ENCODE peak calls at places on chromosomes 2 and 18, in five cellular contexts. One of them, this sample, is unnamed.

GRCh38 chr2:204012081-204012653 is 75.6 kb downstream of the ICOS start:
- DNase-seq in body of pancreas: peak
- DNase-seq in stomach: peak
- DNase-seq in CD4-positive, alpha-beta memory T cell: no peak
- DNase-seq in kidney: no peak
- DNase-seq in this sample: no peak

GRCh38 chr18:59124370-59124704 is 15.3 kb upstream of the SEC11C start:
- DNase-seq in body of pancreas: no peak
- DNase-seq in kidney: no peak
- DNase-seq in CD4-positive, alpha-beta memory T cell: no peak
- DNase-seq in stomach: no peak
- DNase-seq in this sample: no peak

GRCh38 chr18:60445341-60445740 is 72.8 kb upstream of the MC4R start:
- DNase-seq in body of pancreas: no peak
- DNase-seq in stomach: no peak
- DNase-seq in CD4-positive, alpha-beta memory T cell: no peak
- DNase-seq in kidney: no peak
- DNase-seq in this sample: no peak

GRCh38 chr2:57330447-57330846 is 716.2 kb upstream of the VRK2 start:
- DNase-seq in kidney: no peak
- DNase-seq in body of pancreas: no peak
- DNase-seq in stomach: no peak
- DNase-seq in CD4-positive, alpha-beta memory T cell: no peak
- DNase-seq in this sample: no peak

GRCh38 chr18:8117008-8117376 is 492.2 kb upstream of the RAB12 start:
- DNase-seq in stomach: no peak
- DNase-seq in body of pancreas: no peak
- DNase-seq in kidney: no peak
- DNase-seq in CD4-positive, alpha-beta memory T cell: no peak
- DNase-seq in this sample: no peak

GRCh38 chr2:19426941-19427340 is 68.5 kb upstream of the OSR1 start:
- DNase-seq in kidney: no peak
- DNase-seq in stomach: no peak
- DNase-seq in body of pancreas: no peak
- DNase-seq in CD4-positive, alpha-beta memory T cell: no peak
- DNase-seq in this sample: no peak

GRCh38 chr18:23307567-23308295 is 145.4 kb upstream of the RIOK3 start:
- DNase-seq in stomach: no peak
- DNase-seq in CD4-positive, alpha-beta memory T cell: no peak
- DNase-seq in body of pancreas: no peak
- DNase-seq in kidney: peak
- DNase-seq in this sample: no peak

GRCh38 chr2:165357758-165358157 is 111.7 kb upstream of the CSRNP3 start:
- DNase-seq in kidney: no peak
- DNase-seq in stomach: no peak
- DNase-seq in CD4-positive, alpha-beta memory T cell: no peak
- DNase-seq in body of pancreas: no peak
- DNase-seq in this sample: no peak

GRCh38 chr2:180730976-180731375 is 249.4 kb upstream of the UBE2E3 start:
- DNase-seq in body of pancreas: no peak
- DNase-seq in CD4-positive, alpha-beta memory T cell: no peak
- DNase-seq in stomach: no peak
- DNase-seq in kidney: no peak
- DNase-seq in this sample: no peak

GRCh38 chr2:68569604-68570003 is 73.8 kb upstream of the PROKR1 start:
- DNase-seq in stomach: no peak
- DNase-seq in CD4-positive, alpha-beta memory T cell: no peak
- DNase-seq in kidney: no peak
- DNase-seq in body of pancreas: no peak
- DNase-seq in this sample: no peak

GRCh38 chr2:217911283-217911965 is 91.4 kb downstream of the TNS1 start:
- DNase-seq in stomach: no peak
- DNase-seq in kidney: no peak
- DNase-seq in body of pancreas: no peak
- DNase-seq in CD4-positive, alpha-beta memory T cell: no peak
- DNase-seq in this sample: no peak

GRCh38 chr2:1546023-1546591 is 132.8 kb downstream of the TPO start:
- DNase-seq in body of pancreas: peak
- DNase-seq in kidney: peak
- DNase-seq in stomach: no peak
- DNase-seq in CD4-positive, alpha-beta memory T cell: peak
- DNase-seq in this sample: no peak

GRCh38 chr2:224412064-224412921 is 10.4 kb upstream of the FAM124B start:
- DNase-seq in stomach: no peak
- DNase-seq in CD4-positive, alpha-beta memory T cell: no peak
- DNase-seq in body of pancreas: peak
- DNase-seq in kidney: peak
- DNase-seq in this sample: no peak

GRCh38 chr2:10824191-10824590 is 11.6 kb upstream of the PDIA6 start:
- DNase-seq in CD4-positive, alpha-beta memory T cell: no peak
- DNase-seq in kidney: no peak
- DNase-seq in body of pancreas: no peak
- DNase-seq in stomach: no peak
- DNase-seq in this sample: no peak

GRCh38 chr2:149040451-149040850 is 2.0 kb downstream of the LYPD6B start:
- DNase-seq in kidney: no peak
- DNase-seq in body of pancreas: peak
- DNase-seq in CD4-positive, alpha-beta memory T cell: peak
- DNase-seq in stomach: no peak
- DNase-seq in this sample: no peak

GRCh38 chr2:127582863-127583861 is 47.7 kb downstream of the MYO7B start:
- DNase-seq in CD4-positive, alpha-beta memory T cell: no peak
- DNase-seq in stomach: peak
- DNase-seq in body of pancreas: no peak
- DNase-seq in kidney: no peak
- DNase-seq in this sample: no peak

GRCh38 chr2:64442277-64442676 is 11.7 kb upstream of the LGALSL start:
- DNase-seq in body of pancreas: no peak
- DNase-seq in CD4-positive, alpha-beta memory T cell: no peak
- DNase-seq in kidney: no peak
- DNase-seq in stomach: no peak
- DNase-seq in this sample: no peak

GRCh38 chr2:39153312-39153711 is 32.5 kb upstream of the SOS1 start:
- DNase-seq in CD4-positive, alpha-beta memory T cell: no peak
- DNase-seq in stomach: no peak
- DNase-seq in body of pancreas: no peak
- DNase-seq in kidney: no peak
- DNase-seq in this sample: no peak

GRCh38 chr18:59671533-59671932 is 25.7 kb downstream of the CCBE1 start:
- DNase-seq in stomach: no peak
- DNase-seq in body of pancreas: no peak
- DNase-seq in CD4-positive, alpha-beta memory T cell: no peak
- DNase-seq in kidney: no peak
- DNase-seq in this sample: no peak

GRCh38 chr2:20815216-20815615 is 7.7 kb downstream of the LDAH start:
- DNase-seq in CD4-positive, alpha-beta memory T cell: no peak
- DNase-seq in stomach: no peak
- DNase-seq in kidney: no peak
- DNase-seq in body of pancreas: no peak
- DNase-seq in this sample: no peak

GRCh38 chr2:158676696-158677095 is 118.4 kb upstream of the DAPL1 start:
- DNase-seq in kidney: no peak
- DNase-seq in stomach: no peak
- DNase-seq in CD4-positive, alpha-beta memory T cell: no peak
- DNase-seq in body of pancreas: no peak
- DNase-seq in this sample: no peak

GRCh38 chr2:45871025-45871424 is 219.6 kb downstream of the PRKCE start:
- DNase-seq in stomach: no peak
- DNase-seq in body of pancreas: no peak
- DNase-seq in CD4-positive, alpha-beta memory T cell: no peak
- DNase-seq in kidney: no peak
- DNase-seq in this sample: no peak

GRCh38 chr2:32863326-32863725 is 83.4 kb upstream of the LTBP1 start:
- DNase-seq in kidney: no peak
- DNase-seq in CD4-positive, alpha-beta memory T cell: no peak
- DNase-seq in stomach: no peak
- DNase-seq in body of pancreas: no peak
- DNase-seq in this sample: no peak

GRCh38 chr2:32864337-32864736 is 82.4 kb upstream of the LTBP1 start:
- DNase-seq in stomach: no peak
- DNase-seq in body of pancreas: no peak
- DNase-seq in CD4-positive, alpha-beta memory T cell: no peak
- DNase-seq in kidney: no peak
- DNase-seq in this sample: no peak

GRCh38 chr2:32863803-32864202 is 83.0 kb upstream of the LTBP1 start:
- DNase-seq in CD4-positive, alpha-beta memory T cell: no peak
- DNase-seq in body of pancreas: no peak
- DNase-seq in kidney: no peak
- DNase-seq in stomach: no peak
- DNase-seq in this sample: no peak

GRCh38 chr2:32865399-32866068 is 81.2 kb upstream of the LTBP1 start:
- DNase-seq in stomach: no peak
- DNase-seq in kidney: no peak
- DNase-seq in body of pancreas: no peak
- DNase-seq in CD4-positive, alpha-beta memory T cell: no peak
- DNase-seq in this sample: no peak

DNA sequence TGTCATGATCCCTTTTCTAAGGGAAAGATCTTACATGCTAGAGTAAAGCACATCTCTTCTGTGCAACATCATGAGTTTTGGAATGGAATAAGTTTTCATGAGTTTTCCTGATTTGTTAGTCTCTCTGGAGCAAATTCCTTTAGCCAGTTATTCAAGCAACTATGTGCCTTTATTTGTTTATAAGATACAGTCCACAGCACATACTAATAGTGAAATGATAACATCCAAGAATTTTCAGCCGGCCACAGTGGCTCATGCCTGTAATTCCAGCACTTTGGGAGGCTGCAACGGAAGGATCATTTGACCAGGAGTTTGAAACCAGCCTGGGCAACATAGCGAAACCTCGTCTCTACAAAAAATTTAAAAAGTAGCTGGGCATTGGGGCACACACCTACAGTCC is 82.0 kb upstream of the LTBP1 start:
- DNase-seq in CD4-positive, alpha-beta memory T cell: no peak
- DNase-seq in stomach: no peak
- DNase-seq in body of pancreas: no peak
- DNase-seq in kidney: no peak
- DNase-seq in this sample: no peak
- H3K27ac ChIP-seq in CD4-positive, alpha-beta memory T cell: no peak
- H3K27ac ChIP-seq in stomach: peak
- H3K27ac ChIP-seq in body of pancreas: no peak
- H3K27ac ChIP-seq in kidney: no peak
- H3K27ac ChIP-seq in this sample: no peak

GRCh38 chr2:222888716-222889115 is 27.9 kb downstream of the ACSL3 start:
- DNase-seq in kidney: no peak
- DNase-seq in body of pancreas: no peak
- DNase-seq in stomach: no peak
- DNase-seq in CD4-positive, alpha-beta memory T cell: no peak
- DNase-seq in this sample: no peak

GRCh38 chr2:222895143-222895542 is 34.3 kb downstream of the ACSL3 start:
- DNase-seq in CD4-positive, alpha-beta memory T cell: no peak
- DNase-seq in stomach: no peak
- DNase-seq in body of pancreas: no peak
- DNase-seq in kidney: no peak
- DNase-seq in this sample: no peak

GRCh38 chr2:222893716-222894115 is 32.9 kb downstream of the ACSL3 start:
- DNase-seq in stomach: no peak
- DNase-seq in CD4-positive, alpha-beta memory T cell: no peak
- DNase-seq in body of pancreas: no peak
- DNase-seq in kidney: no peak
- DNase-seq in this sample: no peak

GRCh38 chr2:222892321-222892720 is 31.5 kb downstream of the ACSL3 start:
- DNase-seq in body of pancreas: no peak
- DNase-seq in kidney: no peak
- DNase-seq in CD4-positive, alpha-beta memory T cell: no peak
- DNase-seq in stomach: no peak
- DNase-seq in this sample: no peak

DNA sequence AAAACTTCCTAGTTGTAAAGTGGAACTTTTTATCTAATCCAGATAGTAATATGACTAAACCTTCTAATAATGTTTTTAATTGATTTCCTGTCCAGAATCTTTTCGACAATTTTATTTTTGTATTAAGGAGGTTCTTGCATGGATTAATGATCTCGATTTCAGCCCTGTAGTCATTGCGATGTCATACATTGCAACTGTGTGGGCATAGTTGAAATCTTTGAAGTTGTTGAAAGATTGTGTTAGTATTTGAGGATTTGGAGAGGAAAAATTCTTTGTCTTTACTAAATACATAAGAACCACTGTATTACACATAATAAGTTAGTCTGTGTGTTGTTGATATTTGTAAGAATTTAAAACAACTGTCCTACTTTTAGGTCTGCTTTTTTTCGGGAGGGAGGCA is 31.1 kb downstream of the ACSL3 start:
- DNase-seq in stomach: no peak
- DNase-seq in kidney: no peak
- DNase-seq in body of pancreas: no peak
- DNase-seq in CD4-positive, alpha-beta memory T cell: no peak
- DNase-seq in this sample: no peak
- H3K4me3 ChIP-seq in stomach: no peak
- H3K4me3 ChIP-seq in kidney: no peak
- H3K4me3 ChIP-seq in body of pancreas: no peak
- H3K4me3 ChIP-seq in CD4-positive, alpha-beta memory T cell: no peak
- H3K4me3 ChIP-seq in this sample: no peak

GRCh38 chr18:22020867-22021370 is 148.5 kb upstream of the GATA6 start:
- DNase-seq in body of pancreas: peak
- DNase-seq in stomach: no peak
- DNase-seq in kidney: no peak
- DNase-seq in CD4-positive, alpha-beta memory T cell: no peak
- DNase-seq in this sample: no peak
- H3K27ac ChIP-seq in body of pancreas: peak
- H3K27ac ChIP-seq in stomach: peak
- H3K27ac ChIP-seq in kidney: no peak
- H3K27ac ChIP-seq in CD4-positive, alpha-beta memory T cell: no peak
- H3K27ac ChIP-seq in this sample: no peak

DNA sequence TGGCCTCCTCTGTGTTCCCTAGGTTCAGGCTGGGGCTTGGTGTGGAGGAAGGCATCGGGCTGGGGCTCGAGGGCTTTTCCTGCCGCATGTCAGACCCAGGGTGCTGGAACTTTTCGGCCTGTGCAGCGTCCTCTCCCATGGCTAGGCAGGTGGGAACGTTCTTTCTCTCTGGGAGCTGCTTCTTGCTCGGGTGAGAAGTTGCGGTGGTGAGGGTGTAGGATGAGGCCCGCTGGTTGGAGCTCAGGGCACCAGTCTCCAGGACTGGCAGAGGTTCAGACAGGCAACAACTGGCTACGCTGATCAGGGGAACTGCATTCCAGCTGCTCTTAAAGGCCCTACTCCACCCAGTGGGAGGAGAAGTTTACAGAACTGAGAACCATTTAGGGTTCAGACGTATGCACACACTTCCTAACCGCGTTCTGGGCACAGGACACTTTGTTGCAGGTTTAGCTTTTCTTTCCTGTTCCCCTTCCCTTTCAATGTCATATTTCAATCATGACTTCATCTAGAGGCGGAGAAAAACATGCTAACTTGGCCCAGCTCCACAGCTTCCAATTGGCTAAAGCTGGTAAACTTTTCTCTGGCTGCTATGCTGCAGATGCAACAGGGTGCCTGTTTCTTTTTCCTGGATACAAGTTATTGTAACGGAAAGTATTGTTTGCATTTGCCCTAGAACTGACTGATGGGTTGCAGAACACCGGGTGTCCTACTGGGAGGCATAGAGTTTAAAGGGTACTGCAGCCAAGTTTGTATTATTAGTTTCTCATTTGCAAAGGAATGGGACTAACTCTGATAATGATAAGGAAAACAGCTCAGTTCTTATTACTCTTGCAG is at the start of gene CAVIN2:
- DNase-seq in CD4-positive, alpha-beta memory T cell: no peak
- DNase-seq in body of pancreas: peak
- DNase-seq in kidney: peak
- DNase-seq in stomach: peak
- DNase-seq in this sample: no peak
- H3K4me3 ChIP-seq in CD4-positive, alpha-beta memory T cell: no peak
- H3K4me3 ChIP-seq in body of pancreas: no peak
- H3K4me3 ChIP-seq in kidney: peak
- H3K4me3 ChIP-seq in stomach: peak
- H3K4me3 ChIP-seq in this sample: no peak